ENCODE peak calls at places on chromosomes 16 and 17, in four cellular contexts. C is hypothalamus, X is NCI-H2171, J is tibial artery. H is an unnamed sample.
A peak's percentile ranks its signal among the peaks of the same experiment; 100 is the strongest.

GRCh38 chr17:73267648-73268537 is 6.2 kb upstream of the CPSF4L start:
- DNase-seq in X (no peak), C (peak; percentile 60), J (no peak), H (no peak)

GRCh38 chr17:77148109-77148958 is 7.6 kb downstream of the SEC14L1 start:
- DNase-seq in X (no peak), J (no peak), C (no peak), H (peak; percentile 64)

GRCh38 chr17:61250335-61250890 is 149.2 kb upstream of the TBX2 start:
- DNase-seq in J (no peak), C (no peak), X (no peak), H (no peak)

GRCh38 chr16:57284206-57284951 is at the start of gene PLLP:
- DNase-seq in J (no peak), X (peak; percentile 62), C (peak; percentile 45), H (no peak)

GRCh38 chr16:89022051-89022836 is 45.2 kb upstream of the CBFA2T3 start:
- DNase-seq in X (no peak), J (peak; percentile 2), C (no peak), H (no peak)

GRCh38 chr17:7836596-7837374 is 2.8 kb downstream of the KDM6B start:
- DNase-seq in C (peak; percentile 68), J (peak; percentile 91), X (peak; percentile 98), H (peak; percentile 90)

GRCh38 chr16:1063728-1064127 is 8.8 kb upstream of the SSTR5 start:
- DNase-seq in X (no peak), J (no peak), C (no peak), H (no peak)

GRCh38 chr16:17469742-17470001 is 1.1 kb downstream of the XYLT1 start:
- DNase-seq in C (no peak), J (no peak), X (no peak), H (no peak)

GRCh38 chr16:84537431-84538151 is 33.1 kb upstream of the MEAK7 start:
- DNase-seq in X (no peak), C (no peak), J (no peak), H (no peak)

GRCh38 chr17:38731526-38732294 is 1.6 kb downstream of the CISD3 start:
- DNase-seq in C (no peak), J (peak; percentile 60), X (no peak), H (no peak)

GRCh38 chr16:31508706-31509523 is 724 bp upstream of the RUSF1 start:
- DNase-seq in C (no peak), J (no peak), X (no peak), H (no peak)

GRCh38 chr17:4869599-4869998 is 29.7 kb upstream of the C17orf107 start:
- DNase-seq in J (no peak), X (no peak), C (no peak), H (no peak)

GRCh38 chr17:41329279-41329925 is 13.9 kb upstream of the KRTAP17-1 start:
- DNase-seq in X (no peak), C (peak; percentile 26), J (no peak), H (peak; percentile 51)

GRCh38 chr17:50953831-50954601 is 87.9 kb upstream of the TOB1 start:
- DNase-seq in C (no peak), J (no peak), X (peak; percentile 66), H (peak; percentile 89)

GRCh38 chr17:38748329-38749221 is at the start of gene PCGF2:
- DNase-seq in J (peak; percentile 98), X (peak; percentile 96), C (peak; percentile 78), H (peak; percentile 97)

GRCh38 chr16:84832488-84833141 is 12.8 kb downstream of the CRISPLD2 start:
- DNase-seq in C (no peak), X (no peak), J (peak; percentile 96), H (peak; percentile 75)

GRCh38 chr16:24883714-24884151 is 38.0 kb downstream of the SLC5A11 start:
- DNase-seq in X (no peak), J (no peak), C (no peak), H (no peak)

GRCh38 chr17:44623070-44623725 is 33.1 kb upstream of the MEIOC start:
- DNase-seq in X (no peak), J (no peak), C (no peak), H (no peak)

GRCh38 chr16:8928467-8928957 is 35.2 kb downstream of the USP7 start:
- DNase-seq in X (no peak), J (peak; percentile 40), C (no peak), H (no peak)

GRCh38 chr17:63035271-63035670 is 69.2 kb downstream of the TANC2 start:
- DNase-seq in J (no peak), C (no peak), X (no peak), H (no peak)

GRCh38 chr16:50251375-50252081 is 14.8 kb upstream of the ADCY7 start:
- DNase-seq in J (no peak), X (no peak), C (no peak), H (no peak)

H was measured in adrenal gland.